ENCODE peak calls at places on chromosomes 1 and 21, in six cellular contexts. M is HAP-1, D is amniotic stem cell, H is fibroblast of pulmonary artery, R is HT-29, G is WTC11. J is an unnamed sample.

GRCh38 chr1:214058071-214058470 is 70.3 kb downstream of the PROX1 start:
- DNase-seq in D (no peak), M (no peak), H (no peak), R (no peak), G (no peak), J (no peak)

GRCh38 chr1:1954015-1954414 is 34.9 kb upstream of the TMEM52 start:
- DNase-seq in D (no peak), M (no peak), H (no peak), R (no peak), G (no peak), J (no peak)

GRCh38 chr1:62612770-62613169 is 15.4 kb downstream of the ANGPTL3 start:
- DNase-seq in D (no peak), G (no peak), M (no peak), H (no peak), R (no peak), J (no peak)

GRCh38 chr1:229075217-229075616 is 195.7 kb upstream of the RAB4A start:
- DNase-seq in D (no peak), R (no peak), M (no peak), G (no peak), H (no peak), J (no peak)

GRCh38 chr1:192445243-192445642 is 128.5 kb downstream of the RGS21 start:
- DNase-seq in G (no peak), M (no peak), D (no peak), H (no peak), R (no peak), J (no peak)

GRCh38 chr1:245046310-245046709 is 108.5 kb upstream of the KIF26B start:
- DNase-seq in R (no peak), M (no peak), H (no peak), D (no peak), G (no peak), J (no peak)

GRCh38 chr1:204246876-204247275 is 33.1 kb upstream of the GOLT1A start:
- DNase-seq in R (no peak), M (no peak), G (no peak), H (no peak), D (no peak), J (no peak)

GRCh38 chr1:11293856-11294255 is 20.9 kb downstream of the UBIAD1 start:
- DNase-seq in M (no peak), G (no peak), H (no peak), D (no peak), R (no peak), J (no peak)

GRCh38 chr1:37433171-37433570 is 41.2 kb upstream of the ZC3H12A start:
- DNase-seq in R (no peak), G (no peak), D (no peak), M (no peak), H (no peak), J (no peak)

GRCh38 chr1:26378088-26378878 is 5.7 kb upstream of the ZNF683 start:
- DNase-seq in G (no peak), H (peak), R (no peak), D (peak), M (no peak), J (peak)

GRCh38 chr1:180815188-180815587 is 97.5 kb upstream of the KIAA1614 start:
- DNase-seq in R (no peak), H (no peak), D (no peak), M (no peak), G (no peak), J (no peak)

GRCh38 chr1:61082336-61083013 is at the start of gene NFIA:
- DNase-seq in D (no peak), H (peak), M (peak), R (peak), G (peak), J (peak)

GRCh38 chr1:25858906-25859789 is at the start of gene AUNIP:
- DNase-seq in H (peak), G (peak), R (peak), M (peak), D (peak), J (peak)

GRCh38 chr1:66402194-66402593 is 131.8 kb upstream of the SGIP1 start:
- DNase-seq in R (no peak), D (no peak), M (no peak), H (peak), G (no peak), J (no peak)

GRCh38 chr1:3054474-3054873 is 14.5 kb upstream of the PRDM16 start:
- DNase-seq in D (no peak), M (no peak), G (no peak), H (no peak), R (no peak), J (no peak)

GRCh38 chr1:111938123-111938522 is 51.3 kb downstream of the KCND3 start:
- DNase-seq in G (no peak), H (no peak), D (no peak), R (no peak), M (no peak), J (no peak)

GRCh38 chr1:22105611-22106207 is 37.2 kb downstream of the WNT4 start:
- DNase-seq in R (peak), D (peak), G (no peak), H (peak), M (peak), J (peak)

GRCh38 chr1:51636765-51637522 is 20.1 kb downstream of the OSBPL9 start:
- DNase-seq in D (peak), H (peak), R (peak), M (no peak), G (no peak), J (peak)

GRCh38 chr1:112954945-112955677 is 885 bp downstream of the SLC16A1 start:
- DNase-seq in R (peak), H (peak), D (no peak), M (peak), G (peak), J (peak)

GRCh38 chr21:33403128-33403785 is at the start of gene IFNGR2:
- DNase-seq in R (no peak), M (no peak), H (peak), D (no peak), G (peak), J (no peak)

GRCh38 chr1:54575161-54575560 is 27.1 kb downstream of the ACOT11 start:
- DNase-seq in R (no peak), M (no peak), G (no peak), D (no peak), H (no peak), J (no peak)

GRCh38 chr1:69967245-69967766 is 238.1 kb downstream of the LRRC40 start:
- DNase-seq in G (no peak), R (peak), H (no peak), M (no peak), D (no peak), J (peak)

GRCh38 chr1:148160421-148161251 is 8.6 kb upstream of the NBPF11 start:
- DNase-seq in H (no peak), R (no peak), M (no peak), D (no peak), G (no peak), J (no peak)

GRCh38 chr1:151006331-151007052 is at the start of gene MINDY1:
- DNase-seq in D (peak), R (peak), G (peak), M (peak), H (peak), J (peak)

J was measured in brain microvascular endothelial cell.